ENCODE peak calls at places on chromosomes 7 and 10, in five cellular contexts. One of them, this sample, is unnamed.

GRCh38 chr7:7231865-7232264 is 49.5 kb downstream of the C1GALT1 start:
- DNase-seq in HepG2: no peak
- DNase-seq in thyroid gland: no peak
- DNase-seq in HCT116: no peak
- DNase-seq in uterus: no peak
- DNase-seq in this sample: no peak

GRCh38 chr10:129157185-129157584 is 309.9 kb upstream of the MGMT start:
- DNase-seq in HCT116: no peak
- DNase-seq in uterus: no peak
- DNase-seq in HepG2: no peak
- DNase-seq in thyroid gland: no peak
- DNase-seq in this sample: no peak

GRCh38 chr7:2260820-2261219 is 18.8 kb downstream of the NUDT1 start:
- DNase-seq in thyroid gland: peak; percentile 86
- DNase-seq in HCT116: no peak
- DNase-seq in uterus: no peak
- DNase-seq in HepG2: no peak
- DNase-seq in this sample: no peak

GRCh38 chr10:123097039-123097438 is 38.7 kb upstream of the HMX3 start:
- DNase-seq in thyroid gland: no peak
- DNase-seq in HCT116: no peak
- DNase-seq in HepG2: no peak
- DNase-seq in uterus: no peak
- DNase-seq in this sample: no peak

GRCh38 chr10:97687785-97688781 is 1.0 kb upstream of the AVPI1 start:
- DNase-seq in HCT116: no peak
- DNase-seq in thyroid gland: peak; percentile 18
- DNase-seq in uterus: no peak
- DNase-seq in HepG2: peak; percentile 66
- DNase-seq in this sample: peak; percentile 44

GRCh38 chr7:127689194-127689772 is 37.3 kb downstream of the SND1 start:
- DNase-seq in HCT116: no peak
- DNase-seq in HepG2: no peak
- DNase-seq in uterus: no peak
- DNase-seq in thyroid gland: no peak
- DNase-seq in this sample: no peak

GRCh38 chr7:22949944-22950343 is 64.0 kb downstream of the HYCC1 start:
- DNase-seq in HepG2: no peak
- DNase-seq in HCT116: no peak
- DNase-seq in uterus: no peak
- DNase-seq in thyroid gland: no peak
- DNase-seq in this sample: no peak

GRCh38 chr10:12350167-12350872 is 973 bp downstream of the CAMK1D start:
- DNase-seq in thyroid gland: peak; percentile 52
- DNase-seq in uterus: peak; percentile 38
- DNase-seq in HepG2: peak; percentile 29
- DNase-seq in HCT116: no peak
- DNase-seq in this sample: peak; percentile 56

GRCh38 chr10:69734797-69735468 is 66.8 kb upstream of the COL13A1 start:
- DNase-seq in HepG2: no peak
- DNase-seq in thyroid gland: peak; percentile 23
- DNase-seq in HCT116: no peak
- DNase-seq in uterus: no peak
- DNase-seq in this sample: no peak

GRCh38 chr10:32958992-32959703 is 1.1 kb upstream of the ITGB1 start:
- DNase-seq in thyroid gland: no peak
- DNase-seq in HCT116: no peak
- DNase-seq in HepG2: no peak
- DNase-seq in uterus: no peak
- DNase-seq in this sample: no peak

GRCh38 chr10:32956365-32957197 is 1.4 kb downstream of the ITGB1 start:
- DNase-seq in HCT116: no peak
- DNase-seq in HepG2: no peak
- DNase-seq in thyroid gland: no peak
- DNase-seq in uterus: no peak
- DNase-seq in this sample: no peak

GRCh38 chr10:32955790-32956189 is 2.2 kb downstream of the ITGB1 start:
- DNase-seq in HepG2: no peak
- DNase-seq in thyroid gland: no peak
- DNase-seq in uterus: no peak
- DNase-seq in HCT116: no peak
- DNase-seq in this sample: no peak

GRCh38 chr10:32958085-32958991 is at the start of gene ITGB1:
- DNase-seq in thyroid gland: peak; percentile 97
- DNase-seq in HepG2: peak; percentile 86
- DNase-seq in HCT116: peak; percentile 83
- DNase-seq in uterus: peak; percentile 98
- DNase-seq in this sample: peak; percentile 89

GRCh38 chr10:32957341-32958084 is 517 bp downstream of the ITGB1 start:
- DNase-seq in HCT116: no peak
- DNase-seq in thyroid gland: peak; percentile 63
- DNase-seq in uterus: peak; percentile 55
- DNase-seq in HepG2: no peak
- DNase-seq in this sample: peak; percentile 85
- TF ChIP-seq POLR2A in HCT116: no peak
- TF ChIP-seq POLR2A in thyroid gland: no peak
- TF ChIP-seq POLR2A in uterus: no peak
- TF ChIP-seq POLR2A in HepG2: no peak
- TF ChIP-seq POLR2A in this sample: no peak

DNA sequence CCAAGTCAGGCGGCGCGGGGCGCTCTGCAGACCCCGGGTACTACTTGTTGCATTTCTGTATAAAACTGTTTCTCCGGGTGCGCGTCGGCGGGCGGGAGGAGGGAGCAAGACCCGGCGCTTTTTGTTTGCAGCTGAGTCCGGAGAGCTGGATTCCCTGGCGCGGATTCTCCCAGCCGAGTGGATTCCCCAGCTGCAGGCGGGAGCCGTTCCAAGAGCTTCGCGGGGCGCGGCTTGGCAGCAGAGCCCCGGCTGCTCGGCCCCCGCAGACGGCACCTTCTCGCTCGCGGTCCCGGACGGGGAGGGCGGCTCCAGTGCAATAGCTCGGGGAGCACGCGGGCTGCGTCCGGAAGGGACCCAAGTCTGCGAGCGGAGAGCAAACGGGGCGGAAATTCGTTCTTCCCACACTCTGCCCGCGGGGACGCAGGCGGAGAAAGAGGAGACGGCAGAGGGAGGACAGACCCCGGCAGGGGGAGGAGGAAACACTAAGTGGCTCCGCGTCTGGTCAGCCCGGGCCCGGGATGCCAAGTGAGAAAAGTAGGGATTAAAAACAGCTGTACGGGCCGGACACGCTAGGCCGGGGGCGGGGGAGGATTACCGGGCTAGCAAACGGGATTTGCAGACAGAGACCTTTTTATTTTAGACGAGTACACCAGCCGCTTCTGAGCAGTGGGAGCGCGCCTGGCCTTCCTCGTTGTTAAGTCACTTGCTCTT is at the start of gene TRIL:
- DNase-seq in HepG2: no peak
- DNase-seq in uterus: peak; percentile 93
- DNase-seq in thyroid gland: peak; percentile 81
- DNase-seq in HCT116: no peak
- DNase-seq in this sample: no peak
- TF ChIP-seq POLR2A in HepG2: no peak
- TF ChIP-seq POLR2A in uterus: no peak
- TF ChIP-seq POLR2A in thyroid gland: no peak
- TF ChIP-seq POLR2A in HCT116: no peak
- TF ChIP-seq POLR2A in this sample: no peak

GRCh38 chr7:102312317-102312716 is 25.6 kb downstream of the SH2B2 start:
- DNase-seq in uterus: no peak
- DNase-seq in HCT116: no peak
- DNase-seq in HepG2: no peak
- DNase-seq in thyroid gland: no peak
- DNase-seq in this sample: no peak
- TF ChIP-seq POLR2A in uterus: no peak
- TF ChIP-seq POLR2A in HCT116: no peak
- TF ChIP-seq POLR2A in HepG2: no peak
- TF ChIP-seq POLR2A in thyroid gland: no peak
- TF ChIP-seq POLR2A in this sample: no peak

DNA sequence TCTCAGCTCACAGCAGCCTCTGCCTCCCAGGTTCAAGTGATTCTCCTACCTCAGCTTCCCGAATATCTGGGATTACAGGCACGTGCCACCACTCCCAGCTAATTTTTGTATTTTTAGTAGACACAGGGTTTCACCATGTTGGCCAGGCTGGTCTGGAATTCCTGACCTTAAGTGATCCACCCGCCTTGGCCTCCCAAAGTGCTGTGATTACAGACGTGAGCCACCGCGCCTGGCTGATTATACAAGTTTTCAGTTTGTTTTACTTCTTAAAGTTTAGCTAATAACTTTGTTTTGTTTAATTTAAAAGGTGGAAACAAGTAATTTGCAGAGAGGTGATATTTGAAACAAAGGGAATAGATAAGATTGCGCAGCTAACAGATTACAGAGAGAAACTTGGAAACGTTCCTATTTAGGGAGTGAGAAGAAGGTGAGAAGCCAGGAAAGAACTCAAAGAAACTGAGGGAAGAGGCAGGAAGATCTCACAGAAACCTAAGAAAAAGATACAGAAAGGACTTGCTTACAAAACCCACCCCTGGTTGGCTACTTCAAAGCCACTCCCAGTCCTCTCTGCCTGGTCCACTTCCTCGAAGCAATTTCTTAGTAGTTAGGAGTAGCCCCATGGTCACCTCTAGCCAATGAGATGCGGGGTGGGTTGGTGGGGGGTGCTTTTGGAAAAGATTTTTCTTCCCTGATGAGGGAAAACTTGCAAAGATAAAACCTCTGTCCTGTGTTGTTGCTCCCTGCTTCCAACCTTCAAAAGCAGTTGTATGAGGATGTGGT is 15.0 kb upstream of the PDLIM1 start:
- DNase-seq in uterus: no peak
- DNase-seq in thyroid gland: peak; percentile 85
- DNase-seq in HCT116: no peak
- DNase-seq in HepG2: no peak
- DNase-seq in this sample: no peak
- TF ChIP-seq POLR2A in uterus: no peak
- TF ChIP-seq POLR2A in thyroid gland: no peak
- TF ChIP-seq POLR2A in HCT116: no peak
- TF ChIP-seq POLR2A in HepG2: no peak
- TF ChIP-seq POLR2A in this sample: no peak

This sample was measured in erythroblast.